ENCODE peak calls at places on chromosomes 1 and 21, in eight cellular contexts. F is endodermal cell, Q is fibroblast of lung, W is hepatocyte, L is right lobe of liver, G is adrenal gland, H is mucosa of descending colon, Y is astrocyte. I is an unnamed sample.

GRCh38 chr1:64917328-64917861 is 49.0 kb downstream of the JAK1 start:
- DNase-seq in F (peak; percentile 65), Q (peak; percentile 98), W (peak; percentile 35), L (peak; percentile 31), G (peak; percentile 28), H (no peak), Y (peak; percentile 99), I (peak; percentile 92)

GRCh38 chr1:114135806-114136205 is 17.9 kb downstream of the SYT6 start:
- DNase-seq in F (no peak), Q (no peak), W (no peak), L (no peak), G (no peak), H (no peak), Y (no peak), I (no peak)

GRCh38 chr1:94825936-94826335 is 5.8 kb downstream of the SLC44A3 start:
- DNase-seq in F (no peak), Q (no peak), W (no peak), L (no peak), G (no peak), H (no peak), Y (no peak), I (no peak)

GRCh38 chr21:46662765-46663500 is 27.5 kb downstream of the PRMT2 start:
- DNase-seq in F (no peak), Q (no peak), W (no peak), L (no peak), G (no peak), H (no peak), Y (no peak), I (no peak)

GRCh38 chr1:39648496-39648895 is 9.1 kb upstream of the HEYL start:
- DNase-seq in F (no peak), Q (no peak), W (no peak), L (no peak), G (no peak), H (no peak), Y (no peak), I (no peak)

GRCh38 chr1:234923626-234924025 is 205.0 kb downstream of the TOMM20 start:
- DNase-seq in F (no peak), Q (no peak), W (no peak), L (no peak), G (no peak), H (no peak), Y (no peak), I (no peak)

GRCh38 chr1:12296623-12297022 is 66.8 kb downstream of the VPS13D start:
- DNase-seq in F (no peak), Q (peak; percentile 79), W (no peak), L (no peak), G (no peak), H (no peak), Y (peak; percentile 87), I (no peak)

GRCh38 chr1:27872802-27873665 is 690 bp downstream of the THEMIS2 start:
- DNase-seq in F (peak; percentile 76), Q (peak; percentile 33), W (no peak), L (no peak), G (no peak), H (no peak), Y (peak; percentile 14), I (peak; percentile 32)

GRCh38 chr1:226650236-226650841 is 88.7 kb downstream of the ITPKB start:
- DNase-seq in F (peak; percentile 74), Q (no peak), W (no peak), L (no peak), G (no peak), H (no peak), Y (no peak), I (no peak)

GRCh38 chr1:240912821-240913220 is 300.9 kb upstream of the GREM2 start:
- DNase-seq in F (no peak), Q (no peak), W (no peak), L (no peak), G (no peak), H (no peak), Y (no peak), I (no peak)

GRCh38 chr21:36841866-36842265 is 124.6 kb downstream of the HLCS start:
- DNase-seq in F (no peak), Q (no peak), W (no peak), L (no peak), G (no peak), H (no peak), Y (peak; percentile 14), I (no peak)

GRCh38 chr1:223007250-223007649 is 135.8 kb downstream of the TLR5 start:
- DNase-seq in F (no peak), Q (no peak), W (no peak), L (peak; percentile 31), G (no peak), H (no peak), Y (peak; percentile 64), I (no peak)

GRCh38 chr1:157403203-157403602 is 149.1 kb downstream of the FCRL5 start:
- DNase-seq in F (peak; percentile 85), Q (no peak), W (peak; percentile 44), L (no peak), G (no peak), H (peak; percentile 38), Y (no peak), I (peak; percentile 10)

GRCh38 chr1:230827081-230827681 is 41.1 kb downstream of the C1orf198 start:
- DNase-seq in F (peak; percentile 21), Q (peak; percentile 84), W (no peak), L (no peak), G (no peak), H (no peak), Y (peak; percentile 77), I (no peak)

GRCh38 chr21:43361127-43361492 is 65.8 kb downstream of the SIK1 start:
- DNase-seq in F (peak; percentile 60), Q (peak; percentile 54), W (peak; percentile 46), L (peak; percentile 29), G (no peak), H (peak; percentile 51), Y (no peak), I (no peak)

GRCh38 chr1:81111818-81112217 is 688.9 kb upstream of the ADGRL2 start:
- DNase-seq in F (no peak), Q (peak; percentile 68), W (no peak), L (no peak), G (peak; percentile 16), H (no peak), Y (peak; percentile 54), I (no peak)

GRCh38 chr1:218482683-218483082 is 137.5 kb downstream of the TGFB2 start:
- DNase-seq in F (no peak), Q (peak; percentile 88), W (no peak), L (no peak), G (no peak), H (no peak), Y (no peak), I (no peak)

GRCh38 chr1:41714613-41715389 is 203.9 kb downstream of the HIVEP3 start:
- DNase-seq in F (no peak), Q (no peak), W (no peak), L (no peak), G (no peak), H (no peak), Y (peak; percentile 13), I (no peak)

GRCh38 chr1:224301391-224301790 is 28.6 kb downstream of the NVL start:
- DNase-seq in F (peak; percentile 9), Q (no peak), W (no peak), L (no peak), G (no peak), H (no peak), Y (no peak), I (no peak)

GRCh38 chr1:224300346-224300745 is 29.6 kb downstream of the NVL start:
- DNase-seq in F (peak; percentile 6), Q (peak; percentile 88), W (no peak), L (no peak), G (peak; percentile 27), H (no peak), Y (peak; percentile 90), I (no peak)

GRCh38 chr1:224294775-224295174 is 35.2 kb downstream of the NVL start:
- DNase-seq in F (no peak), Q (no peak), W (no peak), L (no peak), G (no peak), H (no peak), Y (no peak), I (no peak)

GRCh38 chr1:224302947-224303346 is 27.0 kb downstream of the NVL start:
- DNase-seq in F (peak; percentile 13), Q (no peak), W (no peak), L (no peak), G (no peak), H (no peak), Y (no peak), I (no peak)

DNA sequence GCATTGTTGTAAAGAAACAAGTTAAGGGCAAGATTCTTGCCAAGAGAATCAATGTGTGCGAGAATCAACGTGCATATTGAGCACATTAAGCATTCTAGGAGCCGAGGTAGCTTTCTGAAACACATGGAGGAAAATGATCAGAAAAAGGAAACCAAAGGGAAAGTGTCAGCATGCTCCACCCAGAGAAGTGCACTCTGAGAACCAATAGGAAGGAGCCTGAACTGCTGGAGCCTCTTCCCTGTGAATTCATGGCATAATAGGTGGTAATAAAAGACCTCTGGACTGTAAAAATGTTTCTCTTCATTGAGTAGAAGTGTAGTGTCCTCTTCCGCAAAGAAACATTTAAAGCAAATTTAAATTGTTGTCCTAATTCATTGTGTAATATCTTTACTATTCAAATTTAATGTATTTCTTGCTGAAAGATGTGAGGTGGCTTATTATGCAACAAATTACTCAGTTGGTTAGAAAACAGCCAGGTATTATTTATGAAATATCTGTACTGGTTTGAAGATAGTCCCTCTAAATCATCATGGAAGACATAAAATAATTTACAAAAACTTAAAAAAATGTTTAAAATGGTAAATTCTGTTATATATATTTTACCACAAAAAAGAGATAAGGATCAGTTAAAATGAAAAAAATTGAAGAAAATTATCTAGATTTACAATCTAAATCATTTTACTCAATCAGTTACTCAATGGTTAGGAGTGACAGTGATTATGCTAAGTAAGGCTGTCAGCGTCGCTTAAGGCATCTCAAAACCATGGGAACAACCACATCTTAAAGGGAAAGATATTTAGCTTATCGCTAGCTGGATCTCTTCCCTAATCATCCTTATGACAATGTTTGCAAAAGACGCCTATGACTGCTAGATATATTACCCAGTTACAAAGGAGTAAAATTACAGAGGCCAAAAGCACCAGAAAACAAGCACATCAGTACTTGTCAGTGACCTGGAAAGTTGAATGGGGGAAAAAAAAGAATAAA is 31.3 kb downstream of the NVL start:
- DNase-seq in F (peak; percentile 8), Q (no peak), W (no peak), L (no peak), G (no peak), H (no peak), Y (no peak), I (no peak)
- H3K36me3 ChIP-seq in F (peaks cover 87% of the 10 kb centered on the region), Q (peaks cover 10% of the 10 kb centered on the region), W (no peaks in the 10 kb centered on the region), L (peaks cover 39% of the 10 kb centered on the region), G (no peaks in the 10 kb centered on the region), H (peaks cover 6% of the 10 kb centered on the region), Y (peaks cover 46% of the 10 kb centered on the region), I (peaks cover 71% of the 10 kb centered on the region)

GRCh38 chr1:206504363-206504713 is 3.0 kb upstream of the RASSF5 start:
- DNase-seq in F (no peak), Q (no peak), W (no peak), L (no peak), G (no peak), H (no peak), Y (no peak), I (no peak)
- H3K4me1 ChIP-seq in F (no peaks in the 10 kb centered on the region), Q (peaks cover 28% of the 10 kb centered on the region), W (peaks cover 14% of the 10 kb centered on the region), L (no peaks in the 10 kb centered on the region), G (peaks cover 38% of the 10 kb centered on the region), H (peaks cover 8% of the 10 kb centered on the region), Y (peaks cover 36% of the 10 kb centered on the region), I (peaks cover 8% of the 10 kb centered on the region)

GRCh38 chr1:30575066-30575465 is 148.3 kb downstream of the MATN1 start:
- DNase-seq in F (no peak), Q (no peak), W (no peak), L (no peak), G (no peak), H (no peak), Y (no peak), I (no peak)
- H3K9me3 ChIP-seq in F (no peaks in the 10 kb centered on the region), Q (no peaks in the 10 kb centered on the region), W (no peaks in the 10 kb centered on the region), L (no peaks in the 10 kb centered on the region), G (no peaks in the 10 kb centered on the region), H (no peaks in the 10 kb centered on the region), Y (no peaks in the 10 kb centered on the region), I (no peaks in the 10 kb centered on the region)

GRCh38 chr1:46703927-46704641 is 14.8 kb downstream of the EFCAB14 start:
- DNase-seq in F (no peak), Q (no peak), W (no peak), L (no peak), G (no peak), H (no peak), Y (no peak), I (no peak)
- H3K36me3 ChIP-seq in F (peaks cover 95% of the 10 kb centered on the region), Q (peaks cover 6% of the 10 kb centered on the region), W (no peaks in the 10 kb centered on the region), L (peaks cover 21% of the 10 kb centered on the region), G (no peaks in the 10 kb centered on the region), H (peaks cover 5% of the 10 kb centered on the region), Y (peaks cover 29% of the 10 kb centered on the region), I (peaks cover 42% of the 10 kb centered on the region)